ENCODE peak calls at places on chromosomes 2 and 18, in eight cellular contexts. M, T, V, U, S, Q, J and G are unnamed samples. For H3K4me1 and H3K36me3, the result is how much of the 10 kb centered on the place peaks cover.

GRCh38 chr2:111135237-111135909 is 14.7 kb downstream of the BCL2L11 start:
- DNase-seq in M (no peak), T (no peak), V (no peak), U (no peak), S (no peak), Q (no peak), J (no peak), G (no peak)

GRCh38 chr2:236678307-236678975 is 108.8 kb downstream of the ACKR3 start:
- DNase-seq in M (no peak), T (no peak), V (no peak), U (no peak), S (no peak), Q (no peak), J (no peak), G (no peak)

GRCh38 chr2:196187898-196188458 is 16.6 kb upstream of the STK17B start:
- DNase-seq in M (no peak), T (no peak), V (no peak), U (no peak), S (no peak), Q (no peak), J (no peak), G (no peak)

GRCh38 chr2:12451726-12452125 is 265.0 kb upstream of the TRIB2 start:
- DNase-seq in M (no peak), T (no peak), V (no peak), U (peak), S (no peak), Q (no peak), J (no peak), G (no peak)

GRCh38 chr2:144370937-144371584 is 148.9 kb downstream of the ZEB2 start:
- DNase-seq in M (no peak), T (no peak), V (no peak), U (no peak), S (no peak), Q (no peak), J (no peak), G (no peak)

GRCh38 chr2:105809099-105809473 is 64.4 kb downstream of the NCK2 start:
- DNase-seq in M (no peak), T (no peak), V (no peak), U (no peak), S (no peak), Q (no peak), J (no peak), G (no peak)

GRCh38 chr2:126736133-126736874 is 80.3 kb downstream of the GYPC start:
- DNase-seq in M (no peak), T (no peak), V (no peak), U (no peak), S (no peak), Q (no peak), J (no peak), G (peak)

GRCh38 chr2:217142649-217143266 is 282.9 kb upstream of the TNP1 start:
- DNase-seq in M (no peak), T (peak), V (no peak), U (peak), S (no peak), Q (no peak), J (no peak), G (no peak)

GRCh38 chr2:30883822-30884221 is 76.6 kb upstream of the CAPN13 start:
- DNase-seq in M (no peak), T (no peak), V (no peak), U (no peak), S (no peak), Q (no peak), J (no peak), G (no peak)

GRCh38 chr2:6580982-6581381 is 284.7 kb downstream of the CMPK2 start:
- DNase-seq in M (no peak), T (no peak), V (no peak), U (no peak), S (no peak), Q (no peak), J (no peak), G (no peak)

GRCh38 chr2:230796280-230796862 is 68.4 kb upstream of the ITM2C start:
- DNase-seq in M (no peak), T (no peak), V (no peak), U (peak), S (no peak), Q (no peak), J (no peak), G (no peak)

GRCh38 chr2:241036397-241036963 is 38.1 kb downstream of the SNED1 start:
- DNase-seq in M (peak), T (peak), V (no peak), U (peak), S (no peak), Q (peak), J (no peak), G (peak)

GRCh38 chr2:220006152-220006551 is 378.7 kb downstream of the SLC4A3 start:
- DNase-seq in M (no peak), T (no peak), V (no peak), U (no peak), S (no peak), Q (peak), J (no peak), G (no peak)

GRCh38 chr2:157601807-157602206 is 26.9 kb downstream of the ACVR1C start:
- DNase-seq in M (no peak), T (no peak), V (no peak), U (no peak), S (no peak), Q (no peak), J (no peak), G (no peak)

GRCh38 chr2:166375205-166375735 is 474 bp downstream of the SCN9A start:
- DNase-seq in M (no peak), T (peak), V (no peak), U (no peak), S (no peak), Q (no peak), J (no peak), G (no peak)

GRCh38 chr2:53583583-53583982 is 184.0 kb upstream of the CHAC2 start:
- DNase-seq in M (no peak), T (no peak), V (no peak), U (no peak), S (no peak), Q (no peak), J (no peak), G (no peak)

GRCh38 chr2:5664197-5664728 is 27.9 kb upstream of the SOX11 start:
- DNase-seq in M (no peak), T (no peak), V (no peak), U (no peak), S (no peak), Q (no peak), J (no peak), G (no peak)

GRCh38 chr18:13746636-13747035 is 20.2 kb downstream of the RNMT start:
- DNase-seq in M (no peak), T (no peak), V (no peak), U (no peak), S (no peak), Q (no peak), J (no peak), G (no peak)

GRCh38 chr2:62208758-62209114 is 12.8 kb downstream of the B3GNT2 start:
- DNase-seq in M (no peak), T (no peak), V (no peak), U (no peak), S (no peak), Q (no peak), J (no peak), G (no peak)

GRCh38 chr18:42931501-42931900 is 184.0 kb downstream of the RIT2 start:
- DNase-seq in M (no peak), T (no peak), V (no peak), U (no peak), S (no peak), Q (no peak), J (peak), G (no peak)

GRCh38 chr18:78978336-78979057 is 1.1 kb upstream of the SALL3 start:
- DNase-seq in M (no peak), T (peak), V (no peak), U (no peak), S (no peak), Q (no peak), J (no peak), G (no peak)

GRCh38 chr2:12931211-12931844 is 214.6 kb downstream of the TRIB2 start:
- DNase-seq in M (no peak), T (peak), V (no peak), U (no peak), S (no peak), Q (no peak), J (peak), G (no peak)

GRCh38 chr2:219149667-219150066 is 10.9 kb downstream of the NHEJ1 start:
- DNase-seq in M (no peak), T (no peak), V (no peak), U (peak), S (no peak), Q (no peak), J (no peak), G (no peak)

GRCh38 chr18:48136051-48136543 is 205.6 kb upstream of the SMAD2 start:
- DNase-seq in M (no peak), T (peak), V (no peak), U (no peak), S (no peak), Q (peak), J (no peak), G (peak)

GRCh38 chr18:46555213-46555612 is 101.8 kb downstream of the LOXHD1 start:
- DNase-seq in M (no peak), T (no peak), V (no peak), U (no peak), S (no peak), Q (no peak), J (no peak), G (no peak)

GRCh38 chr2:43133708-43134570 is 92.5 kb downstream of the ZFP36L2 start:
- DNase-seq in M (no peak), T (no peak), V (peak), U (no peak), S (no peak), Q (no peak), J (no peak), G (no peak)

GRCh38 chr2:86622409-86622877 is 1.2 kb downstream of the RNF103 start:
- DNase-seq in M (no peak), T (peak), V (peak), U (no peak), S (peak), Q (peak), J (peak), G (peak)

GRCh38 chr2:241443486-241444223 is 64.7 kb downstream of the STK25 start:
- DNase-seq in M (peak), T (no peak), V (peak), U (peak), S (no peak), Q (no peak), J (no peak), G (peak)

GRCh38 chr18:51196116-51196810 is 1.2 kb downstream of the MEX3C start:
- DNase-seq in M (no peak), T (peak), V (peak), U (peak), S (no peak), Q (peak), J (peak), G (peak)

GRCh38 chr2:158984554-158985207 is 16.2 kb downstream of the TANC1 start:
- DNase-seq in M (no peak), T (no peak), V (no peak), U (no peak), S (no peak), Q (no peak), J (peak), G (no peak)

GRCh38 chr18:4589056-4589800 is 134.1 kb upstream of the DLGAP1 start:
- DNase-seq in M (no peak), T (no peak), V (no peak), U (no peak), S (no peak), Q (no peak), J (no peak), G (no peak)

GRCh38 chr18:4599312-4599711 is 144.2 kb upstream of the DLGAP1 start:
- DNase-seq in M (no peak), T (peak), V (no peak), U (no peak), S (no peak), Q (no peak), J (no peak), G (no peak)

GRCh38 chr18:4593895-4594294 is 138.8 kb upstream of the DLGAP1 start:
- DNase-seq in M (no peak), T (no peak), V (no peak), U (no peak), S (no peak), Q (no peak), J (no peak), G (no peak)
- H3K4me1 ChIP-seq in M (under half), T (under half), V (under half), U (under half), S (under half), Q (under half), J (under half), G (under half)

GRCh38 chr2:27231921-27232320 is 14.8 kb downstream of the CAD start:
- DNase-seq in M (no peak), T (no peak), V (no peak), U (no peak), S (no peak), Q (no peak), J (no peak), G (no peak)
- H3K36me3 ChIP-seq in M (half or more), T (under half), V (under half), U (under half), S (under half), Q (under half), J (under half), G (under half)

GRCh38 chr2:237724811-237725478 is 73.6 kb upstream of the RBM44 start:
- DNase-seq in M (no peak), T (no peak), V (no peak), U (no peak), S (no peak), Q (no peak), J (no peak), G (no peak)
- H3K4me1 ChIP-seq in M (under half), T (under half), V (under half), U (under half), S (under half), Q (under half), J (half or more), G (under half)

GRCh38 chr2:70080597-70081200 is 6.6 kb upstream of the PCBP1 start:
- DNase-seq in M (no peak), T (no peak), V (no peak), U (no peak), S (no peak), Q (no peak), J (no peak), G (no peak)
- H3K36me3 ChIP-seq in M (half or more), T (under half), V (under half), U (under half), S (under half), Q (under half), J (under half), G (under half)

GRCh38 chr2:71796174-71796592 is 342.8 kb downstream of the DYSF start:
- DNase-seq in M (peak), T (no peak), V (no peak), U (peak), S (no peak), Q (no peak), J (no peak), G (no peak)
- H3K4me1 ChIP-seq in M (half or more), T (under half), V (under half), U (under half), S (under half), Q (under half), J (under half), G (under half)

GRCh38 chr2:235041221-235041917 is 89.6 kb downstream of the SH3BP4 start:
- DNase-seq in M (no peak), T (no peak), V (no peak), U (no peak), S (no peak), Q (no peak), J (no peak), G (no peak)

GRCh38 chr2:235042576-235043515 is 91.0 kb downstream of the SH3BP4 start:
- DNase-seq in M (no peak), T (no peak), V (no peak), U (no peak), S (no peak), Q (no peak), J (no peak), G (no peak)

GRCh38 chr2:235044501-235045271 is 92.9 kb downstream of the SH3BP4 start:
- DNase-seq in M (no peak), T (no peak), V (no peak), U (no peak), S (no peak), Q (no peak), J (no peak), G (no peak)

GRCh38 chr2:235043762-235044500 is 92.1 kb downstream of the SH3BP4 start:
- DNase-seq in M (no peak), T (no peak), V (no peak), U (no peak), S (no peak), Q (no peak), J (no peak), G (peak)

GRCh38 chr2:235041918-235042575 is 90.2 kb downstream of the SH3BP4 start:
- DNase-seq in M (no peak), T (no peak), V (no peak), U (no peak), S (no peak), Q (no peak), J (no peak), G (no peak)
- H3K36me3 ChIP-seq in M (half or more), T (under half), V (under half), U (half or more), S (under half), Q (under half), J (under half), G (under half)

DNA sequence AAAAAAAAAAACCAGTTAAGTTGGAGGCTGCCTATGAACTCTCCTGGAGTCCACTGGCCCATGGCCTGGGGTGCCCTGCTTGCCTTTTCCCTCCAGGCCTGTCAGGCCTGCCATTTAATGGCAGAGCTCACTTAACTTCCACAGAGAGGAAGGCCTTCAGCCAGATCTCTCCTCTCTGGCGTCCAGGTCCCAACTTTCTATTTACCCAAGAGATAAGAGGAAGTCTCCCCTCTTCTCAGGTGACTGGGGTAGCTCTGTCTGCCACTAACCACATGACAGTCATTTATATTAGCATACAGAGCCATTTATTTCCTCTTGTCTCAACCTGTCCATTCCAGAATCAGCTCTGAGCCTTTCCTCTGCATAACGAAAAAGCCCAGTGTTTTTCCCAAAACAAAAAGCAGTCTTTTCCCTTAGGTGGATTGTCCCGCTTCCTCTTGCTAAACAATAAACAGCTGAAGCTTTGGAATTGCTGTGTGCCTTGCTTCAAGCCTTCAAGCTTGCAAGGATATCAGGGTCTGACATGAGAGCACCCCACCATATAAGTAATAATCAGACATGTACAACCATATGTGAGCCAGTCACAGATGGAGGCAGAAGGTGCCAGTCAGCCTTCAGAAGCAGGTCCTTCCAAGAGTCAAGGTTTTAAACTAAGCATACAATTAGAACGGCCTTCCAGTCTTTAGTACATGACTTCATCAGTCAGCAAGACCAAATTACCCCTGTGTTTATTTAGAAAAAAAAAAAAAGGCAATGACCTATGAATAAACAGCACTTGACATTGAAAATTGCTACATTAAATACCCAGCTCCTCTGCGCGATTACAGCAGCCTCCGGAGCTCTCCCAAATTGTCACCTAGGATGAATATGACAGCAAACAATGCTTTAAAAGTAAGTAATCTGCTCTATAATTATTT is 71.3 kb upstream of the STPG4 start:
- DNase-seq in M (no peak), T (no peak), V (no peak), U (no peak), S (no peak), Q (no peak), J (no peak), G (no peak)
- H3K4me1 ChIP-seq in M (half or more), T (under half), V (under half), U (under half), S (under half), Q (under half), J (under half), G (under half)

DNA sequence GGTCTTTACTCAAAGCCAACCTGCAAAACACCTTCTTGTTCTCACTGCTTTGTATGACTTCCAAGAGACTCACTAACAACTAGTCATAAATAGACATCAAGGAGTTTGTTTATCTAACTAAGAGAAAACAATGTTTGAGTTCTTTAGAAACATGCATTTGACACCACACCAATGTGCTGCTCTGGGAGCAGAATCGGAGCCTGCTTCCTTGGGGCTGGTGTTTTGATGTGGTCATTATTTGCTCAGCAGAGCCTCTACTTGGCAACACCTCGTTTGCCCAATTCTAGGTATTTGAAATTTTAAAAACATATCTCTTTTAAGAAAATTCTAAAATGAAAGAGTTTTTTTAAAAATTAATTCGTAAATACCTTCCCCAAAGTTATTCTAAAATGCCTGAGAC is 167.5 kb downstream of the BCL2 start:
- DNase-seq in M (no peak), T (no peak), V (no peak), U (no peak), S (no peak), Q (no peak), J (no peak), G (no peak)
- H3K36me3 ChIP-seq in M (under half), T (under half), V (under half), U (under half), S (under half), Q (under half), J (under half), G (under half)

DNA sequence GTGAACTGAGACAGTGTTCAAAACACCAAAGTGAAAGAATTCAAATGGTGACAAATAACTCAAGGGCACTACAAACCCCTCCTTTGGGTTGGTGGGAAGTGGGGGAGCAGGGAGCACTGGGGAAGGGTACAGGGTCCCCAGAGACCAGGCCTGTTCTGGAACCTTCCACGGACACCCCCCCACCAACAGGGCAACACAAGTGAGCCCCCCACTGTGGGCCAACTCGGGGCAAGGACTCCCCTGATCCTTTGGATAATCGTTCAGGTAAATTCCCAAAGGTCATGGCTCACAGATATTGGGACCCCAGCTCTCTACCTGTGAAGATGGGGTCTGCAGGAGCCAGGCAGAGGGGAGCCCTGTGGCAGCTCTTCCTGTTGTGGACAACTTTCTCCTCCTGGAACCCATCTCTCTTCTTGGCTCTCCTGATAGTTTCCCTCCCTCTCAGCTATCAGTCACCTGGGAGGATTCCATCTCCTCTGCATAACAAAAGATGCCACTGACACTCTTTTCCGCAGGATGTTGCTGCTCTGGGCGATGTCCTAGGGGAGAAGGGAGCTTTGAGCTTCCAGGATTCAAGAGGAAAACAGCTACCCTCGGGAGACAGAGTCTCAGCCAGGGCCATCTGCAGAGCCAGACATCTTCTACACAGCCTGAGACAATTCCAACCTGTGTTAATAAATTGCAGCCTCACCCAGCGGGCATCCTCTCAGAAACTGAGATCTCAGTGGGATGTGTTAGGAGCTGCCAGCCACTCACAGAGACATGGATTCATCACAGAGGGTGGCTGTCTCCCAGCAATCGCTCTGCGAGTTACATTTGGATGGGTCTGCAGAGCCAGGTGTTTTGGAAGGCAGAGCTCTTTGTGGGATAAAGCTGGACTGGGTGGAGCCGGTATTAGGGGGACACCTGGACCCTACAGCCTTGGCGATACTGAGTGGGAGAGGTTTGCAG is 35.4 kb downstream of the MBP start:
- DNase-seq in M (no peak), T (no peak), V (no peak), U (no peak), S (no peak), Q (no peak), J (no peak), G (no peak)
- H3K4me1 ChIP-seq in M (under half), T (under half), V (under half), U (under half), S (under half), Q (under half), J (half or more), G (under half)